ENCODE peak calls at places on chromosomes 3 and 15, in six cellular contexts. I is HS-27A, J is A673, V is GM12892, U is activated T-cell treated with anti-CD3 and anti-CD28 coated beads for 24 hours, X is GM13977. A is an unnamed sample.

GRCh38 chr15:91214675-91215590 is 114.9 kb downstream of the SV2B start:
- DNase-seq in I (no peak), J (no peak), V (no peak), U (no peak), X (no peak), A (no peak)

GRCh38 chr3:193982258-193982659 is 153.7 kb upstream of the HES1 start:
- DNase-seq in I (no peak), J (no peak), V (no peak), U (no peak), X (no peak), A (no peak)

GRCh38 chr15:69272139-69272538 is 26.6 kb upstream of the PAQR5 start:
- DNase-seq in I (no peak), J (no peak), V (no peak), U (no peak), X (no peak), A (no peak)

GRCh38 chr3:39531681-39532080 is 64.2 kb downstream of the MOBP start:
- DNase-seq in I (no peak), J (no peak), V (no peak), U (no peak), X (no peak), A (no peak)

GRCh38 chr15:81271761-81272644 is 51.9 kb downstream of the STARD5 start:
- DNase-seq in I (no peak), J (no peak), V (no peak), U (no peak), X (no peak), A (no peak)

GRCh38 chr3:138943724-138944131 is 3.2 kb downstream of the FOXL2 start:
- DNase-seq in I (no peak), J (no peak), V (no peak), U (no peak), X (no peak), A (peak; percentile 25)

GRCh38 chr3:158314426-158315357 is 204.8 kb downstream of the RSRC1 start:
- DNase-seq in I (no peak), J (no peak), V (no peak), U (no peak), X (no peak), A (no peak)

GRCh38 chr3:157166559-157166958 is 6.6 kb upstream of the CCNL1 start:
- DNase-seq in I (no peak), J (no peak), V (no peak), U (no peak), X (no peak), A (no peak)

GRCh38 chr3:141782386-141782932 is 19.3 kb downstream of the GRK7 start:
- DNase-seq in I (no peak), J (peak; percentile 41), V (no peak), U (no peak), X (no peak), A (peak; percentile 18)

GRCh38 chr15:45157974-45158373 is 28.2 kb downstream of the DUOX1 start:
- DNase-seq in I (no peak), J (peak; percentile 33), V (no peak), U (no peak), X (no peak), A (no peak)

GRCh38 chr15:67574981-67575632 is 32.6 kb downstream of the MAP2K5 start:
- DNase-seq in I (no peak), J (peak; percentile 52), V (no peak), U (no peak), X (no peak), A (peak; percentile 11)

GRCh38 chr3:190122198-190122771 is 1.6 kb upstream of the P3H2 start:
- DNase-seq in I (no peak), J (no peak), V (no peak), U (no peak), X (no peak), A (no peak)

GRCh38 chr3:185585523-185585861 is 603 bp upstream of the SENP2 start:
- DNase-seq in I (no peak), J (no peak), V (no peak), U (no peak), X (no peak), A (no peak)

GRCh38 chr3:157442729-157443128 is 6.1 kb downstream of the PTX3 start:
- DNase-seq in I (no peak), J (no peak), V (no peak), U (no peak), X (no peak), A (no peak)

GRCh38 chr15:63054985-63055384 is 12.4 kb downstream of the TPM1 start:
- DNase-seq in I (no peak), J (peak; percentile 9), V (no peak), U (no peak), X (no peak), A (peak; percentile 85)

GRCh38 chr15:85872125-85872524 is 77.4 kb upstream of the KLHL25 start:
- DNase-seq in I (peak; percentile 52), J (no peak), V (no peak), U (no peak), X (no peak), A (no peak)

GRCh38 chr3:74470313-74470712 is 144.1 kb downstream of the CNTN3 start:
- DNase-seq in I (no peak), J (no peak), V (no peak), U (no peak), X (no peak), A (no peak)

GRCh38 chr3:182981038-182981380 is 671 bp upstream of the DCUN1D1 start:
- DNase-seq in I (no peak), J (no peak), V (no peak), U (no peak), X (no peak), A (no peak)

GRCh38 chr3:58824285-58824684 is 157.7 kb upstream of the FAM3D start:
- DNase-seq in I (no peak), J (peak; percentile 47), V (no peak), U (no peak), X (peak; percentile 29), A (peak; percentile 83)

GRCh38 chr3:182567666-182568065 is 225.6 kb upstream of the ATP11B start:
- DNase-seq in I (no peak), J (peak; percentile 45), V (no peak), U (no peak), X (no peak), A (no peak)

GRCh38 chr3:177721864-177722370 is 524.6 kb upstream of the TBL1XR1 start:
- DNase-seq in I (no peak), J (no peak), V (no peak), U (no peak), X (no peak), A (no peak)

GRCh38 chr3:195591220-195591619 is 7.5 kb upstream of the APOD start:
- DNase-seq in I (no peak), J (no peak), V (no peak), U (no peak), X (no peak), A (no peak)

GRCh38 chr15:81155375-81156218 is 21.5 kb downstream of the CFAP161 start:
- DNase-seq in I (no peak), J (peak; percentile 48), V (no peak), U (no peak), X (peak; percentile 57), A (peak; percentile 66)

GRCh38 chr3:67142432-67142831 is 144.3 kb downstream of the KBTBD8 start:
- DNase-seq in I (no peak), J (no peak), V (no peak), U (no peak), X (no peak), A (no peak)

GRCh38 chr3:21654662-21655061 is 96.3 kb downstream of the ZNF385D start:
- DNase-seq in I (peak; percentile 33), J (no peak), V (no peak), U (no peak), X (no peak), A (no peak)

GRCh38 chr3:68892297-68892696 is 40.0 kb downstream of the TAFA4 start:
- DNase-seq in I (no peak), J (no peak), V (no peak), U (no peak), X (no peak), A (no peak)

GRCh38 chr3:20511863-20512262 is 325.9 kb upstream of the SGO1 start:
- DNase-seq in I (peak; percentile 72), J (peak; percentile 50), V (no peak), U (no peak), X (peak; percentile 20), A (peak; percentile 77)

GRCh38 chr15:31331389-31331788 is 4.8 kb downstream of the KLF13 start:
- DNase-seq in I (no peak), J (no peak), V (no peak), U (no peak), X (no peak), A (no peak)

GRCh38 chr15:65376767-65377104 is 1.1 kb downstream of the IGDCC3 start:
- DNase-seq in I (no peak), J (no peak), V (no peak), U (no peak), X (no peak), A (peak; percentile 59)

GRCh38 chr15:74028646-74029045 is 34.1 kb downstream of the PML start:
- DNase-seq in I (no peak), J (no peak), V (no peak), U (no peak), X (no peak), A (no peak)

GRCh38 chr3:32467333-32468070 is 35.1 kb downstream of the CMTM6 start:
- DNase-seq in I (no peak), J (peak; percentile 73), V (peak; percentile 79), U (peak; percentile 70), X (peak; percentile 84), A (peak; percentile 67)

GRCh38 chr3:48352546-48352945 is 19.1 kb upstream of the SPINK8 start:
- DNase-seq in I (no peak), J (no peak), V (no peak), U (no peak), X (no peak), A (no peak)

GRCh38 chr3:118817748-118818165 is 216.9 kb downstream of the IGSF11 start:
- DNase-seq in I (peak; percentile 41), J (peak; percentile 68), V (no peak), U (peak; percentile 11), X (peak; percentile 60), A (peak; percentile 88)